ENCODE peak calls at places on chromosomes 12 and 14, in seven cellular contexts. One of them, this sample, is unnamed.
A peak's percentile ranks its signal among the peaks of the same experiment; 100 is the strongest.

GRCh38 chr12:95151821-95152220 is 65.4 kb downstream of the FGD6 start:
- DNase-seq in H1: no peak
- DNase-seq in thyroid gland: no peak
- DNase-seq in transverse colon: no peak
- DNase-seq in neural progenitor cell: no peak
- DNase-seq in astrocyte: no peak
- DNase-seq in uterus: no peak
- DNase-seq in this sample: no peak

GRCh38 chr12:52872644-52873384 is 24.0 kb upstream of the KRT78 start:
- DNase-seq in thyroid gland: no peak
- DNase-seq in neural progenitor cell: no peak
- DNase-seq in transverse colon: peak; percentile 73
- DNase-seq in astrocyte: no peak
- DNase-seq in uterus: no peak
- DNase-seq in H1: no peak
- DNase-seq in this sample: no peak

GRCh38 chr12:100987552-100988277 is 193.1 kb downstream of the ANO4 start:
- DNase-seq in transverse colon: no peak
- DNase-seq in uterus: peak; percentile 16
- DNase-seq in thyroid gland: no peak
- DNase-seq in neural progenitor cell: peak; percentile 77
- DNase-seq in astrocyte: peak; percentile 66
- DNase-seq in H1: no peak
- DNase-seq in this sample: peak; percentile 45

GRCh38 chr14:60002819-60003492 is 83.0 kb downstream of the LRRC9 start:
- DNase-seq in neural progenitor cell: no peak
- DNase-seq in H1: no peak
- DNase-seq in uterus: peak; percentile 23
- DNase-seq in transverse colon: no peak
- DNase-seq in astrocyte: no peak
- DNase-seq in thyroid gland: peak; percentile 20
- DNase-seq in this sample: peak; percentile 2

GRCh38 chr12:91053951-91054715 is 3.7 kb downstream of the KERA start:
- DNase-seq in thyroid gland: no peak
- DNase-seq in astrocyte: peak; percentile 82
- DNase-seq in uterus: peak; percentile 24
- DNase-seq in transverse colon: peak; percentile 7
- DNase-seq in neural progenitor cell: no peak
- DNase-seq in H1: no peak
- DNase-seq in this sample: no peak

GRCh38 chr12:104498211-104498801 is 41.6 kb downstream of the CHST11 start:
- DNase-seq in thyroid gland: no peak
- DNase-seq in transverse colon: no peak
- DNase-seq in uterus: no peak
- DNase-seq in H1: no peak
- DNase-seq in neural progenitor cell: no peak
- DNase-seq in astrocyte: peak; percentile 66
- DNase-seq in this sample: no peak

GRCh38 chr14:22770481-22771187 is 4.1 kb downstream of the OXA1L start:
- DNase-seq in uterus: no peak
- DNase-seq in H1: no peak
- DNase-seq in transverse colon: no peak
- DNase-seq in neural progenitor cell: no peak
- DNase-seq in thyroid gland: no peak
- DNase-seq in astrocyte: no peak
- DNase-seq in this sample: no peak

GRCh38 chr14:92880851-92881250 is 42.1 kb upstream of the CHGA start:
- DNase-seq in uterus: no peak
- DNase-seq in transverse colon: no peak
- DNase-seq in neural progenitor cell: peak; percentile 69
- DNase-seq in astrocyte: peak; percentile 2
- DNase-seq in thyroid gland: no peak
- DNase-seq in H1: peak; percentile 41
- DNase-seq in this sample: peak; percentile 49

GRCh38 chr14:74526854-74527585 is 33.5 kb downstream of the ISCA2 start:
- DNase-seq in transverse colon: no peak
- DNase-seq in astrocyte: no peak
- DNase-seq in H1: no peak
- DNase-seq in neural progenitor cell: no peak
- DNase-seq in uterus: no peak
- DNase-seq in thyroid gland: peak; percentile 29
- DNase-seq in this sample: peak; percentile 52

GRCh38 chr12:109863961-109864712 is 16.2 kb downstream of the GLTP start:
- DNase-seq in H1: no peak
- DNase-seq in thyroid gland: peak; percentile 57
- DNase-seq in astrocyte: no peak
- DNase-seq in neural progenitor cell: no peak
- DNase-seq in uterus: no peak
- DNase-seq in transverse colon: peak; percentile 75
- DNase-seq in this sample: peak; percentile 52

GRCh38 chr12:40573024-40573423 is 119.2 kb upstream of the CNTN1 start:
- DNase-seq in neural progenitor cell: no peak
- DNase-seq in astrocyte: no peak
- DNase-seq in H1: no peak
- DNase-seq in uterus: no peak
- DNase-seq in thyroid gland: no peak
- DNase-seq in transverse colon: no peak
- DNase-seq in this sample: no peak

GRCh38 chr14:37539992-37540391 is 55.1 kb downstream of the FOXA1 start:
- DNase-seq in uterus: no peak
- DNase-seq in astrocyte: no peak
- DNase-seq in thyroid gland: no peak
- DNase-seq in transverse colon: no peak
- DNase-seq in H1: no peak
- DNase-seq in neural progenitor cell: no peak
- DNase-seq in this sample: no peak

GRCh38 chr12:28618171-28618570 is 427.9 kb downstream of the CCDC91 start:
- DNase-seq in thyroid gland: no peak
- DNase-seq in uterus: no peak
- DNase-seq in astrocyte: no peak
- DNase-seq in H1: no peak
- DNase-seq in transverse colon: no peak
- DNase-seq in neural progenitor cell: no peak
- DNase-seq in this sample: no peak

GRCh38 chr12:89782807-89783206 is 74.2 kb upstream of the ATP2B1 start:
- DNase-seq in astrocyte: no peak
- DNase-seq in neural progenitor cell: no peak
- DNase-seq in uterus: no peak
- DNase-seq in H1: no peak
- DNase-seq in transverse colon: no peak
- DNase-seq in thyroid gland: no peak
- DNase-seq in this sample: no peak

GRCh38 chr14:88821888-88822287 is 2.6 kb upstream of the TTC8 start:
- DNase-seq in thyroid gland: no peak
- DNase-seq in uterus: no peak
- DNase-seq in H1: no peak
- DNase-seq in astrocyte: no peak
- DNase-seq in neural progenitor cell: no peak
- DNase-seq in transverse colon: no peak
- DNase-seq in this sample: no peak

GRCh38 chr14:82755923-82756322 is 1222.3 kb upstream of the SEL1L start:
- DNase-seq in H1: no peak
- DNase-seq in neural progenitor cell: no peak
- DNase-seq in uterus: no peak
- DNase-seq in thyroid gland: no peak
- DNase-seq in astrocyte: no peak
- DNase-seq in transverse colon: no peak
- DNase-seq in this sample: no peak

GRCh38 chr14:57371013-57371412 is 19.4 kb upstream of the NAA30 start:
- DNase-seq in H1: no peak
- DNase-seq in thyroid gland: no peak
- DNase-seq in astrocyte: no peak
- DNase-seq in transverse colon: no peak
- DNase-seq in uterus: no peak
- DNase-seq in neural progenitor cell: no peak
- DNase-seq in this sample: no peak

GRCh38 chr14:57408634-57409033 is 18.2 kb downstream of the NAA30 start:
- DNase-seq in thyroid gland: no peak
- DNase-seq in H1: no peak
- DNase-seq in uterus: no peak
- DNase-seq in neural progenitor cell: no peak
- DNase-seq in astrocyte: no peak
- DNase-seq in transverse colon: no peak
- DNase-seq in this sample: no peak

GRCh38 chr12:105220150-105220928 is 15.6 kb downstream of the APPL2 start:
- DNase-seq in uterus: no peak
- DNase-seq in H1: no peak
- DNase-seq in thyroid gland: no peak
- DNase-seq in astrocyte: no peak
- DNase-seq in neural progenitor cell: no peak
- DNase-seq in transverse colon: no peak
- DNase-seq in this sample: no peak

GRCh38 chr14:55609681-55610080 is 29.7 kb downstream of the KTN1 start:
- DNase-seq in uterus: no peak
- DNase-seq in transverse colon: no peak
- DNase-seq in H1: no peak
- DNase-seq in astrocyte: peak; percentile 61
- DNase-seq in thyroid gland: no peak
- DNase-seq in neural progenitor cell: peak; percentile 62
- DNase-seq in this sample: no peak

GRCh38 chr12:118633071-118633470 is 256.7 kb downstream of the SUDS3 start:
- DNase-seq in neural progenitor cell: peak; percentile 46
- DNase-seq in transverse colon: no peak
- DNase-seq in astrocyte: no peak
- DNase-seq in thyroid gland: no peak
- DNase-seq in uterus: no peak
- DNase-seq in H1: no peak
- DNase-seq in this sample: no peak

GRCh38 chr14:64266206-64266605 is 28.0 kb downstream of the ESR2 start:
- DNase-seq in astrocyte: no peak
- DNase-seq in transverse colon: no peak
- DNase-seq in H1: no peak
- DNase-seq in thyroid gland: no peak
- DNase-seq in neural progenitor cell: no peak
- DNase-seq in uterus: no peak
- DNase-seq in this sample: no peak

GRCh38 chr12:128791395-128792322 is 32.1 kb downstream of the SLC15A4 start:
- DNase-seq in transverse colon: peak; percentile 23
- DNase-seq in neural progenitor cell: no peak
- DNase-seq in H1: no peak
- DNase-seq in astrocyte: no peak
- DNase-seq in uterus: no peak
- DNase-seq in thyroid gland: no peak
- DNase-seq in this sample: no peak

DNA sequence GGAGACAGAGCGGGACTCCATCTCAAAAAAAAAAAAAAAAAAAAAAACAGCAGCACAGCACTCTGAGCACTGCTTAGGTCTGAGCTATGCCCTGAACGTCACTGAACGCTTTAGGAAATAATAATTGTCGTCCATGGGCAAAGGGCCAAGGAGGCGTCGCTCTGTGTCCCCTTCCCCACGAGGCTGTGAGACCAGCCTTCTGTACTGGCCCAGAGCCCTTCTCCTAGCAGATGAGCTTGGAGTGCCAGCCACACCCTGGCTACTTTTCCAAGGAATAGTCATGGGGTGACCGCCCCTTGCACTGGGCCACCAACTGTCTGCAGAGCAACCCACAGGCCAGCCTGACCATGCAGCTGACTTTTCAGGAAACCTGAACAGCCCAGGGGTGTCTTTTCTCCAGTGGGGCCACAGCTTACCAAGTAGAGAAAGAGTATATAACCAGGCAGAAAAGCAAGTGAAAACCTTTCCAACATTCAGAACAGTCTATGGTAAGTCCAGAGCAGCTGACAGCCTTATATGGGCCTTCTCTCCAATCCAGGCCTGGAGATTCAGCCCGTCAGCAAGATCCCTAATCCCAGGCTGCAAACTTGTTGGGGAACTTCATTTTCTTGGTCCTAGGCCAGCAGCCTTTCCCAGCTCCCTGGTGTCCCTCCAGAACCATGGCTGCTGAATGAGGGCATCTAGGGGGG is 28.5 kb downstream of the CD9 start:
- DNase-seq in astrocyte: no peak
- DNase-seq in transverse colon: peak; percentile 69
- DNase-seq in thyroid gland: no peak
- DNase-seq in uterus: no peak
- DNase-seq in H1: no peak
- DNase-seq in neural progenitor cell: no peak
- DNase-seq in this sample: no peak
- H3K4me1 ChIP-seq in astrocyte: peaks cover 55% of the 10 kb centered on the region
- H3K4me1 ChIP-seq in transverse colon: peaks cover 100% of the 10 kb centered on the region
- H3K4me1 ChIP-seq in thyroid gland: peaks cover 81% of the 10 kb centered on the region
- H3K4me1 ChIP-seq in uterus: peaks cover 60% of the 10 kb centered on the region
- H3K4me1 ChIP-seq in H1: peaks cover 4% of the 10 kb centered on the region
- H3K4me1 ChIP-seq in neural progenitor cell: peaks cover 39% of the 10 kb centered on the region
- H3K4me1 ChIP-seq in this sample: peaks cover 68% of the 10 kb centered on the region

GRCh38 chr12:47721431-47721973 is 3.8 kb downstream of the ENDOU start:
- DNase-seq in neural progenitor cell: no peak
- DNase-seq in thyroid gland: no peak
- DNase-seq in H1: no peak
- DNase-seq in transverse colon: no peak
- DNase-seq in uterus: no peak
- DNase-seq in astrocyte: no peak
- DNase-seq in this sample: no peak

GRCh38 chr12:47722136-47722834 is 3.0 kb downstream of the ENDOU start:
- DNase-seq in transverse colon: no peak
- DNase-seq in neural progenitor cell: no peak
- DNase-seq in thyroid gland: peak; percentile 55
- DNase-seq in uterus: no peak
- DNase-seq in astrocyte: no peak
- DNase-seq in H1: no peak
- DNase-seq in this sample: peak; percentile 41

GRCh38 chr12:47725893-47726292 is 603 bp upstream of the ENDOU start:
- DNase-seq in thyroid gland: no peak
- DNase-seq in transverse colon: no peak
- DNase-seq in uterus: no peak
- DNase-seq in neural progenitor cell: no peak
- DNase-seq in astrocyte: peak; percentile 78
- DNase-seq in H1: no peak
- DNase-seq in this sample: peak; percentile 1

GRCh38 chr12:47722926-47723631 is 2.2 kb downstream of the ENDOU start:
- DNase-seq in thyroid gland: peak; percentile 81
- DNase-seq in uterus: no peak
- DNase-seq in astrocyte: no peak
- DNase-seq in H1: no peak
- DNase-seq in transverse colon: no peak
- DNase-seq in neural progenitor cell: no peak
- DNase-seq in this sample: no peak

GRCh38 chr12:47725091-47725772 is at the start of gene ENDOU:
- DNase-seq in H1: no peak
- DNase-seq in neural progenitor cell: no peak
- DNase-seq in thyroid gland: no peak
- DNase-seq in uterus: no peak
- DNase-seq in astrocyte: no peak
- DNase-seq in transverse colon: no peak
- DNase-seq in this sample: no peak
- H3K4me3 ChIP-seq in H1: no peak within 1 kb of the TSS
- H3K4me3 ChIP-seq in neural progenitor cell: no peak within 1 kb of the TSS
- H3K4me3 ChIP-seq in thyroid gland: no peak within 1 kb of the TSS
- H3K4me3 ChIP-seq in uterus: no peak within 1 kb of the TSS
- H3K4me3 ChIP-seq in astrocyte: no peak within 1 kb of the TSS
- H3K4me3 ChIP-seq in transverse colon: no peak within 1 kb of the TSS
- H3K4me3 ChIP-seq in this sample: no peak within 1 kb of the TSS

GRCh38 chr14:105863296-105864108 is 337.1 kb downstream of the TMEM121 start:
- DNase-seq in thyroid gland: no peak
- DNase-seq in uterus: peak; percentile 6
- DNase-seq in H1: no peak
- DNase-seq in neural progenitor cell: no peak
- DNase-seq in transverse colon: peak; percentile 7
- DNase-seq in astrocyte: no peak
- DNase-seq in this sample: no peak
- H3K9me3 ChIP-seq in thyroid gland: no peaks in the 10 kb centered on the region
- H3K9me3 ChIP-seq in uterus: no peaks in the 10 kb centered on the region
- H3K9me3 ChIP-seq in H1: peaks cover 91% of the 10 kb centered on the region
- H3K9me3 ChIP-seq in neural progenitor cell: no peaks in the 10 kb centered on the region
- H3K9me3 ChIP-seq in transverse colon: no peaks in the 10 kb centered on the region
- H3K9me3 ChIP-seq in astrocyte: peaks cover 15% of the 10 kb centered on the region
- H3K9me3 ChIP-seq in this sample: no peaks in the 10 kb centered on the region

GRCh38 chr12:55720071-55720564 is at the start of gene RDH5:
- DNase-seq in thyroid gland: no peak
- DNase-seq in uterus: peak; percentile 80
- DNase-seq in H1: no peak
- DNase-seq in astrocyte: peak; percentile 92
- DNase-seq in transverse colon: peak; percentile 90
- DNase-seq in neural progenitor cell: no peak
- DNase-seq in this sample: peak; percentile 77
- H3K4me1 ChIP-seq in thyroid gland: peaks cover 40% of the 10 kb centered on the region
- H3K4me1 ChIP-seq in uterus: peaks cover 6% of the 10 kb centered on the region
- H3K4me1 ChIP-seq in H1: peaks cover 19% of the 10 kb centered on the region
- H3K4me1 ChIP-seq in astrocyte: peaks cover 68% of the 10 kb centered on the region
- H3K4me1 ChIP-seq in transverse colon: peaks cover 93% of the 10 kb centered on the region
- H3K4me1 ChIP-seq in neural progenitor cell: peaks cover 31% of the 10 kb centered on the region
- H3K4me1 ChIP-seq in this sample: peaks cover 47% of the 10 kb centered on the region

This sample was measured in Caco-2.